ENCODE peak calls at places on chromosomes 2 and 18, in five cellular contexts. A is posterior cingulate gyrus, Q is NCI-H2029 treated with DMSO at 0.1 percent for 48 hours, D is HFF-Myc, M is NCI-H1694 treated with DMSO at 0.1 percent for 48 hours. E is an unnamed sample.

GRCh38 chr2:59428940-59429339 is 1124.5 kb downstream of the BCL11A start:
- DNase-seq in A (no peak), Q (no peak), D (no peak), M (no peak), E (no peak)

GRCh38 chr2:46657042-46657504 is 177.7 kb downstream of the TMEM247 start:
- DNase-seq in A (no peak), Q (no peak), D (no peak), M (peak), E (no peak)

GRCh38 chr2:235212501-235212900 is 260.7 kb downstream of the SH3BP4 start:
- DNase-seq in A (no peak), Q (no peak), D (no peak), M (no peak), E (no peak)

GRCh38 chr2:168072626-168073303 is 174.6 kb downstream of the STK39 start:
- DNase-seq in A (no peak), Q (no peak), D (no peak), M (no peak), E (no peak)

GRCh38 chr2:54446625-54447024 is 9.5 kb upstream of the SPTBN1 start:
- DNase-seq in A (no peak), Q (no peak), D (no peak), M (no peak), E (no peak)

GRCh38 chr2:207254526-207255464 is 89.0 kb upstream of the KLF7 start:
- DNase-seq in A (no peak), Q (no peak), D (no peak), M (no peak), E (no peak)

GRCh38 chr2:138600732-138601437 is 99.3 kb downstream of the SPOPL start:
- DNase-seq in A (no peak), Q (no peak), D (no peak), M (peak), E (no peak)

GRCh38 chr2:40179801-40180200 is 272.1 kb downstream of the SLC8A1 start:
- DNase-seq in A (no peak), Q (no peak), D (no peak), M (no peak), E (no peak)

GRCh38 chr2:74816540-74817331 is 17.2 kb upstream of the HK2 start:
- DNase-seq in A (no peak), Q (peak), D (no peak), M (no peak), E (no peak)

GRCh38 chr2:102106133-102106556 is 36.4 kb upstream of the IL1R1 start:
- DNase-seq in A (no peak), Q (no peak), D (no peak), M (no peak), E (no peak)

GRCh38 chr18:21111351-21112139 is at the start of gene ROCK1:
- DNase-seq in A (peak), Q (peak), D (peak), M (peak), E (peak)

GRCh38 chr18:23825978-23826405 is 136.7 kb downstream of the LAMA3 start:
- DNase-seq in A (peak), Q (no peak), D (no peak), M (no peak), E (peak)

GRCh38 chr2:239018291-239019192 is 170.7 kb downstream of the TWIST2 start:
- DNase-seq in A (no peak), Q (no peak), D (no peak), M (no peak), E (no peak)

GRCh38 chr2:60064687-60065361 is 488.6 kb downstream of the BCL11A start:
- DNase-seq in A (peak), Q (no peak), D (no peak), M (peak), E (no peak)

GRCh38 chr2:182186132-182186735 is 200.6 kb downstream of the PPP1R1C start:
- DNase-seq in A (no peak), Q (peak), D (peak), M (peak), E (no peak)

GRCh38 chr2:677056-677949 is at the start of gene TMEM18:
- DNase-seq in A (peak), Q (peak), D (peak), M (peak), E (peak)

GRCh38 chr18:6997802-6998201 is 119.8 kb downstream of the LAMA1 start:
- DNase-seq in A (no peak), Q (no peak), D (no peak), M (no peak), E (no peak)

GRCh38 chr2:69122271-69122670 is 109.3 kb downstream of the ANTXR1 start:
- DNase-seq in A (no peak), Q (no peak), D (no peak), M (no peak), E (no peak)

GRCh38 chr2:8999047-8999446 is 4.4 kb downstream of the MBOAT2 start:
- DNase-seq in A (no peak), Q (no peak), D (no peak), M (no peak), E (no peak)

GRCh38 chr2:209495855-209496585 is 72.2 kb downstream of the MAP2 start:
- DNase-seq in A (no peak), Q (peak), D (peak), M (no peak), E (no peak)

GRCh38 chr2:172674034-172674967 is 61.3 kb upstream of the RAPGEF4 start:
- DNase-seq in A (no peak), Q (no peak), D (no peak), M (no peak), E (peak)

GRCh38 chr18:51614033-51614432 is 416.6 kb upstream of the MEX3C start:
- DNase-seq in A (no peak), Q (no peak), D (no peak), M (no peak), E (no peak)

GRCh38 chr2:11222845-11223244 is 67.6 kb downstream of the SLC66A3 start:
- DNase-seq in A (no peak), Q (no peak), D (no peak), M (no peak), E (no peak)

GRCh38 chr2:232888839-232889529 is 18.9 kb downstream of the SNORC start:
- DNase-seq in A (no peak), Q (no peak), D (no peak), M (no peak), E (no peak)

GRCh38 chr18:71442830-71443229 is 1101.3 kb downstream of the CBLN2 start:
- DNase-seq in A (no peak), Q (no peak), D (no peak), M (no peak), E (no peak)